ENCODE peak calls at places on chromosomes 12 and 14, in eight cellular contexts. W is right atrium auricular region; Q is psoas muscle; V is PC-9; U is right cardiac atrium; L is CD8-positive, alpha-beta T cell; M is cardiac muscle cell; O is AG04450. D is an unnamed sample.

GRCh38 chr14:93686313-93686712 is 102.0 kb downstream of the PRIMA1 start:
- DNase-seq in Q (no peak), O (no peak), L (no peak), U (no peak), M (no peak), W (no peak), V (peak; percentile 41), D (no peak)

GRCh38 chr14:98769326-98769725 is 502.7 kb downstream of the BCL11B start:
- DNase-seq in W (no peak), U (no peak), O (no peak), V (no peak), L (no peak), M (no peak), Q (no peak), D (no peak)

GRCh38 chr14:52862652-52863338 is 71.4 kb upstream of the GNPNAT1 start:
- DNase-seq in W (no peak), V (no peak), U (no peak), O (peak; percentile 71), Q (no peak), M (peak; percentile 93), L (no peak), D (no peak)

GRCh38 chr12:56599797-56600196 is 30.3 kb downstream of the BAZ2A start:
- DNase-seq in V (no peak), Q (no peak), W (no peak), L (no peak), U (no peak), O (no peak), M (no peak), D (no peak)

GRCh38 chr14:99407416-99407815 is 73.2 kb downstream of the SETD3 start:
- DNase-seq in V (no peak), O (no peak), M (no peak), W (no peak), Q (no peak), U (no peak), L (no peak), D (no peak)

GRCh38 chr12:113347892-113348291 is 10.5 kb upstream of the PLBD2 start:
- DNase-seq in L (no peak), O (no peak), W (no peak), V (no peak), U (no peak), Q (peak; percentile 1), M (no peak), D (no peak)

GRCh38 chr12:12214635-12215131 is 52.2 kb downstream of the LRP6 start:
- DNase-seq in V (no peak), M (no peak), W (no peak), L (no peak), O (no peak), U (no peak), Q (no peak), D (no peak)

GRCh38 chr12:12008931-12009611 is 61.7 kb upstream of the BCL2L14 start:
- DNase-seq in W (no peak), U (no peak), L (peak; percentile 49), Q (no peak), V (peak; percentile 98), M (peak; percentile 61), O (no peak), D (no peak)

GRCh38 chr12:62862259-62862881 is 72.6 kb downstream of the PPM1H start:
- DNase-seq in V (peak; percentile 74), U (no peak), W (no peak), L (no peak), Q (no peak), O (no peak), M (peak; percentile 23), D (no peak)

GRCh38 chr14:103889313-103890051 is 38.8 kb upstream of the TDRD9 start:
- DNase-seq in O (no peak), U (no peak), Q (no peak), W (no peak), V (peak; percentile 56), M (peak; percentile 44), L (no peak), D (no peak)

GRCh38 chr12:53091756-53092155 is 5.7 kb upstream of the IGFBP6 start:
- DNase-seq in Q (no peak), L (no peak), U (no peak), O (no peak), W (no peak), M (no peak), V (no peak), D (no peak)

GRCh38 chr12:130826151-130826801 is 12.8 kb downstream of the STX2 start:
- DNase-seq in O (peak; percentile 21), M (peak; percentile 60), V (peak; percentile 48), L (peak; percentile 73), W (no peak), U (peak; percentile 72), Q (peak; percentile 64), D (peak; percentile 62)

GRCh38 chr12:52920937-52921336 is 16.1 kb upstream of the KRT8 start:
- DNase-seq in M (no peak), L (no peak), Q (no peak), V (peak; percentile 69), W (no peak), O (no peak), U (no peak), D (no peak)

GRCh38 chr14:75885829-75886228 is 96.0 kb downstream of the TGFB3 start:
- DNase-seq in O (no peak), L (no peak), V (peak; percentile 57), M (peak; percentile 64), U (no peak), Q (no peak), W (no peak), D (no peak)

GRCh38 chr14:20632448-20632830 is 9.1 kb downstream of the OR6S1 start:
- DNase-seq in M (no peak), Q (no peak), V (no peak), U (no peak), W (no peak), L (no peak), O (no peak), D (no peak)

GRCh38 chr12:91417649-91418048 is 235.0 kb upstream of the DCN start:
- DNase-seq in Q (no peak), M (no peak), V (no peak), U (no peak), W (no peak), L (no peak), O (no peak), D (no peak)

GRCh38 chr12:130500835-130501330 is 163.2 kb downstream of the PIWIL1 start:
- DNase-seq in Q (no peak), M (no peak), V (no peak), L (no peak), W (no peak), U (no peak), O (no peak), D (no peak)

GRCh38 chr12:666766-667308 is 3.6 kb upstream of the NINJ2 start:
- DNase-seq in Q (no peak), L (no peak), O (no peak), W (no peak), V (peak; percentile 50), U (no peak), M (no peak), D (no peak)

DNA sequence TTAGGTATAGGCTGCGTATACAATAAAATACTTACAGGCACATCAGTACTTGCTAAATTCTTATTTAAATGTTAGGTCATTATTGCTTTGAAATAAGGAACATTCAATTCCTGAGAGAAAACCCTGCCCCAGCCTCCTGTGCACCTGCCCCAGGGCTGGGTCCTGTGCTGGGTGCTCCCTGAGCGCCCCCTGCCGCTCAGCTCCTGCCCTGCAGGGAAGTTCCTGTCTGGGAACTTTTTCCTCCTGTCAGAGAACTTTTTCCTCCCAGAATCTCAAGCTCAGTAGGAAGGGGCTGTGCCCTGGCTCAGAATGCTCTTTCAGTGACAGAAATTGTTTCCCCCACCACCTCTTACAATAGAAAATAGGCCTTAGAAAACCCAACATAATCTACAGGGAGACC is 751.1 kb downstream of the TMEM121 start:
- DNase-seq in Q (no peak), U (no peak), L (no peak), O (no peak), V (no peak), W (no peak), M (no peak), D (peak; percentile 32)
- H3K9me3 ChIP-seq in Q (no peaks in the 10 kb centered on the region), U (no peaks in the 10 kb centered on the region), L (no peaks in the 10 kb centered on the region), O (peaks cover 40% of the 10 kb centered on the region), V (no peaks in the 10 kb centered on the region), W (no peaks in the 10 kb centered on the region), M (no peaks in the 10 kb centered on the region), D (no peaks in the 10 kb centered on the region)

DNA sequence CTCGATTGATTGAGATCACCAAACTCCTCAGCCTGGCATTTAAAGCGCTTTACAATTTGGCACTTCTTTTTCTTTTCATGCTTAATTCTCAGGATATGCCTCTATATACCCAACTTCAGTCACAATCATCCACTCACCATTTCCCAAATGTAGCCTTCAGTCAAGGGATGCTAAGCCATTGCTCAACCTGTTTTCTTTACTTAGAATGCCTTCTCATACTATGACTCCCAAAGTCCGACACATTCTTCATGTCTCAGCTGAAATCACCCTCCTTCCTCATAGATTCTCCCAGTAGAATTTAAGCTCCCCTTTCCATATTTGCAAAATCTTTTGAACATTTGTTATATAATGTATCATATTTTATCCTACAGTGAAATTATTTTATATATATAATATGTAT is 467.0 kb downstream of the LRIG3 start:
- DNase-seq in W (no peak), Q (no peak), M (no peak), V (no peak), L (no peak), U (no peak), O (no peak), D (no peak)
- H3K9me3 ChIP-seq in W (no peaks in the 10 kb centered on the region), Q (no peaks in the 10 kb centered on the region), M (no peaks in the 10 kb centered on the region), V (no peaks in the 10 kb centered on the region), L (no peaks in the 10 kb centered on the region), U (no peaks in the 10 kb centered on the region), O (no peaks in the 10 kb centered on the region), D (no peaks in the 10 kb centered on the region)

DNA sequence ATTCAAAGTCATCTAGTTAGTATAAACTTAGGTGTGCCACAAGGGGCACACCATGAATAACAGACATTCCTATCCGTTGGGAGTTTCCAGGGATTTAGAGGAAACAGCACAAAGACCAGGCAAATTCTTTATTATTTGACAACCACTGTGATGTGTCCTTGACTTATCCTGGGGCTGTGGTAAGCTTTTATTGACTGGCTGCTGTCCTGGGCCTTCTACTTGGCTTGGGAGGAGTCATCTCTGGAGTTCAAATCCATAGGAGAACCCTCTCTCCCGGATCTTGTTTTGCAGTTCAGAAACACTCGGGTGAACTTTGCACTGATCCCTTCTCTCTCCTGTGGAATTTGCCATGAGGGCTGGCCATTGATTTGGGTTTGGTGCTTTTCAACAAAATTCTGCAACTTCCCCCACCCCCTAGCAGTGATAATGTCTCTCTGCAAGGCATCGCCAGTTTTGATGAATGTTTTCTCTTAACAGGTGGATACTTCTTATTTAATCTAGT is 136.3 kb downstream of the ADCK1 start:
- DNase-seq in V (no peak), U (no peak), M (no peak), O (no peak), W (no peak), L (no peak), Q (no peak), D (no peak)
- H3K9me3 ChIP-seq in V (peaks cover 10% of the 10 kb centered on the region), U (no peaks in the 10 kb centered on the region), M (no peaks in the 10 kb centered on the region), O (peaks cover 9% of the 10 kb centered on the region), W (no peaks in the 10 kb centered on the region), L (no peaks in the 10 kb centered on the region), Q (peaks cover 12% of the 10 kb centered on the region), D (no peaks in the 10 kb centered on the region)

DNA sequence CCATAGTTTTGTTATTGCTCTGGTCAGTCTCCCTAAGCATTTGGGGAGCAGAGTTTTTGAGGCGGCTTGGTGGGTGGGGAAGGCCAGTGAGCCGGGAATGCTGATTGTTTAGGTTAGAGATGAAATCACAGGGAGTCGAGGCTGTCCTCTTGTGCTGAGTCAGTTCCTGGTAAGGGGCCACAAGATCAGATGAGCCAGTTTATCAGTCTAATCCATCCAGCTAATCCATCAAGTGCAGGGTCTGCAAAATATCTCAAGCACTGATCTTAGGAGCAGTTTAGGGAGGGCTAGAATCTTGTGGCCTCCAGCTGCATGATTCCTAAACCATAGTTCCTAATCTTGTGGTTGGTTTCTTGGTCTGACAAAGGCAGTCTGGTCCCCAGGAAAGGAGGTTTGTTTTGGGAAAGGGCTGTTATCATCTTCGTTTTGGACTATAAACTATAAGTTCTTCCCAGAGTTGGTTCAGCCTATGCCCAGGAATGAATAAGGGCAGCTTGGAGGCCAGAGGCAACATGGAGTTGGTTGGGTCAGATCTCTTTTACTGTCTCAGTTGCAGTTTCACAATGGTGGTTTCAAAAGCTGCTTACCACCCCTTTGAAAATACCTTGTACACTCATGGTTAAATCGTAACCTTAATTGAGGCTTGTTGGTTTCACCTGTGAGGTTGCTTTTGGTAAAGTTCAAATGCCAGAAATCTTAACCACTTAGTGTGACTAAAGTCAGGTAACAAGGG is 33.6 kb upstream of the HIGD1C start:
- DNase-seq in W (no peak), L (no peak), V (no peak), U (no peak), Q (no peak), O (peak; percentile 15), M (no peak), D (no peak)
- H3K9me3 ChIP-seq in W (no peaks in the 10 kb centered on the region), L (no peaks in the 10 kb centered on the region), V (no peaks in the 10 kb centered on the region), U (peaks cover 3% of the 10 kb centered on the region), Q (peaks cover 15% of the 10 kb centered on the region), O (peaks cover 27% of the 10 kb centered on the region), M (no peaks in the 10 kb centered on the region), D (no peaks in the 10 kb centered on the region)

D was measured in T-helper 17 cell.